ENCODE peak calls at places on chromosomes 13 and 19, in ten cellular contexts. One of them, this sample, is unnamed.

GRCh38 chr13:34810996-34811395 is 131.1 kb upstream of the NBEA start:
- DNase-seq in ascending aorta: no peak
- DNase-seq in GM04504: no peak
- DNase-seq in stimulated activated CD4-positive, alpha-beta T cell treated with anti-CD3 and anti-CD28 coated beads, Interleukin-1b, Interleukin-23, amount 100 ng/mL, for 1 hour: no peak
- DNase-seq in left colon: no peak
- DNase-seq in activated gamma-delta T cell treated with Interleukin-2 at 50 U/mL for 16 hours: no peak
- DNase-seq in H54: no peak
- DNase-seq in NB4: peak
- DNase-seq in T-helper 1 cell: no peak
- DNase-seq in nephron progenitor cell: no peak
- DNase-seq in this sample: no peak

GRCh38 chr13:72774019-72774418 is 7.7 kb downstream of the DIS3 start:
- DNase-seq in ascending aorta: no peak
- DNase-seq in GM04504: no peak
- DNase-seq in stimulated activated CD4-positive, alpha-beta T cell treated with anti-CD3 and anti-CD28 coated beads, Interleukin-1b, Interleukin-23, amount 100 ng/mL, for 1 hour: no peak
- DNase-seq in left colon: no peak
- DNase-seq in activated gamma-delta T cell treated with Interleukin-2 at 50 U/mL for 16 hours: no peak
- DNase-seq in H54: no peak
- DNase-seq in NB4: no peak
- DNase-seq in T-helper 1 cell: no peak
- DNase-seq in nephron progenitor cell: no peak
- DNase-seq in this sample: no peak

GRCh38 chr13:25901460-25902376 is 150.1 kb downstream of the SHISA2 start:
- DNase-seq in ascending aorta: no peak
- DNase-seq in GM04504: no peak
- DNase-seq in stimulated activated CD4-positive, alpha-beta T cell treated with anti-CD3 and anti-CD28 coated beads, Interleukin-1b, Interleukin-23, amount 100 ng/mL, for 1 hour: no peak
- DNase-seq in left colon: no peak
- DNase-seq in activated gamma-delta T cell treated with Interleukin-2 at 50 U/mL for 16 hours: peak
- DNase-seq in H54: no peak
- DNase-seq in NB4: peak
- DNase-seq in T-helper 1 cell: peak
- DNase-seq in nephron progenitor cell: no peak
- DNase-seq in this sample: no peak

GRCh38 chr19:18889949-18890745 is 5.8 kb downstream of the CERS1 start:
- DNase-seq in ascending aorta: no peak
- DNase-seq in GM04504: no peak
- DNase-seq in stimulated activated CD4-positive, alpha-beta T cell treated with anti-CD3 and anti-CD28 coated beads, Interleukin-1b, Interleukin-23, amount 100 ng/mL, for 1 hour: no peak
- DNase-seq in left colon: no peak
- DNase-seq in activated gamma-delta T cell treated with Interleukin-2 at 50 U/mL for 16 hours: no peak
- DNase-seq in H54: no peak
- DNase-seq in NB4: no peak
- DNase-seq in T-helper 1 cell: no peak
- DNase-seq in nephron progenitor cell: no peak
- DNase-seq in this sample: no peak

GRCh38 chr13:51435002-51435578 is 17.7 kb downstream of the INTS6 start:
- DNase-seq in ascending aorta: no peak
- DNase-seq in GM04504: peak
- DNase-seq in stimulated activated CD4-positive, alpha-beta T cell treated with anti-CD3 and anti-CD28 coated beads, Interleukin-1b, Interleukin-23, amount 100 ng/mL, for 1 hour: no peak
- DNase-seq in left colon: no peak
- DNase-seq in activated gamma-delta T cell treated with Interleukin-2 at 50 U/mL for 16 hours: no peak
- DNase-seq in H54: no peak
- DNase-seq in NB4: peak
- DNase-seq in T-helper 1 cell: no peak
- DNase-seq in nephron progenitor cell: no peak
- DNase-seq in this sample: no peak

GRCh38 chr19:14554382-14554812 is 17.5 kb downstream of the NDUFB7 start:
- DNase-seq in ascending aorta: no peak
- DNase-seq in GM04504: no peak
- DNase-seq in stimulated activated CD4-positive, alpha-beta T cell treated with anti-CD3 and anti-CD28 coated beads, Interleukin-1b, Interleukin-23, amount 100 ng/mL, for 1 hour: no peak
- DNase-seq in left colon: peak
- DNase-seq in activated gamma-delta T cell treated with Interleukin-2 at 50 U/mL for 16 hours: no peak
- DNase-seq in H54: no peak
- DNase-seq in NB4: no peak
- DNase-seq in T-helper 1 cell: no peak
- DNase-seq in nephron progenitor cell: no peak
- DNase-seq in this sample: peak

GRCh38 chr19:38905620-38906019 is 5.9 kb downstream of the NFKBIB start:
- DNase-seq in ascending aorta: no peak
- DNase-seq in GM04504: no peak
- DNase-seq in stimulated activated CD4-positive, alpha-beta T cell treated with anti-CD3 and anti-CD28 coated beads, Interleukin-1b, Interleukin-23, amount 100 ng/mL, for 1 hour: no peak
- DNase-seq in left colon: no peak
- DNase-seq in activated gamma-delta T cell treated with Interleukin-2 at 50 U/mL for 16 hours: no peak
- DNase-seq in H54: no peak
- DNase-seq in NB4: no peak
- DNase-seq in T-helper 1 cell: no peak
- DNase-seq in nephron progenitor cell: no peak
- DNase-seq in this sample: no peak

GRCh38 chr13:34174671-34175145 is 356.8 kb downstream of the RFC3 start:
- DNase-seq in ascending aorta: no peak
- DNase-seq in GM04504: peak
- DNase-seq in stimulated activated CD4-positive, alpha-beta T cell treated with anti-CD3 and anti-CD28 coated beads, Interleukin-1b, Interleukin-23, amount 100 ng/mL, for 1 hour: no peak
- DNase-seq in left colon: no peak
- DNase-seq in activated gamma-delta T cell treated with Interleukin-2 at 50 U/mL for 16 hours: no peak
- DNase-seq in H54: no peak
- DNase-seq in NB4: no peak
- DNase-seq in T-helper 1 cell: no peak
- DNase-seq in nephron progenitor cell: no peak
- DNase-seq in this sample: no peak

GRCh38 chr13:36310417-36311108 is 12.9 kb upstream of the CCDC169 start:
- DNase-seq in ascending aorta: no peak
- DNase-seq in GM04504: no peak
- DNase-seq in stimulated activated CD4-positive, alpha-beta T cell treated with anti-CD3 and anti-CD28 coated beads, Interleukin-1b, Interleukin-23, amount 100 ng/mL, for 1 hour: no peak
- DNase-seq in left colon: no peak
- DNase-seq in activated gamma-delta T cell treated with Interleukin-2 at 50 U/mL for 16 hours: no peak
- DNase-seq in H54: no peak
- DNase-seq in NB4: peak
- DNase-seq in T-helper 1 cell: no peak
- DNase-seq in nephron progenitor cell: no peak
- DNase-seq in this sample: no peak